ENCODE peak calls at places on chromosomes 4 and X, in four cellular contexts. Y is fibroblast of mammary gland, D is AG04450, K is choroid plexus epithelial cell. O is an unnamed sample.

GRCh38 chr4:140076307-140076706 is 77.7 kb downstream of the MAML3 start:
- DNase-seq in D (no peak), K (no peak), Y (no peak), O (no peak)

GRCh38 chrX:53357799-53358530 is 64.5 kb downstream of the SMC1A start:
- DNase-seq in Y (peak; percentile 49), D (peak; percentile 8), K (peak; percentile 72), O (peak; percentile 74)

GRCh38 chr4:28759064-28759463 is 1898.4 kb downstream of the STIM2 start:
- DNase-seq in Y (no peak), K (peak; percentile 2), D (no peak), O (no peak)

GRCh38 chrX:13734278-13735172 is at the start of the genes OFD1 and TRAPPC2:
- DNase-seq in Y (peak; percentile 95), K (peak; percentile 95), D (peak; percentile 87), O (peak; percentile 96)

GRCh38 chr4:158538176-158538575 is 16.5 kb downstream of the RXFP1 start:
- DNase-seq in D (no peak), Y (peak; percentile 56), K (peak; percentile 59), O (peak; percentile 79)

GRCh38 chr4:163137581-163137980 is 29.1 kb downstream of the NAF1 start:
- DNase-seq in K (peak; percentile 24), D (no peak), Y (no peak), O (no peak)

GRCh38 chr4:145829629-145830395 is 108.8 kb downstream of the ZNF827 start:
- DNase-seq in K (peak; percentile 53), Y (no peak), D (no peak), O (no peak)

GRCh38 chr4:126969360-126969759 is 663.4 kb upstream of the INTU start:
- DNase-seq in K (peak; percentile 79), D (no peak), Y (no peak), O (no peak)

GRCh38 chrX:101220881-101221280 is 1.3 kb downstream of the DRP2 start:
- DNase-seq in K (no peak), D (no peak), Y (no peak), O (no peak)

GRCh38 chr4:117481742-117482141 is 396.4 kb upstream of the TRAM1L1 start:
- DNase-seq in K (peak; percentile 65), D (peak; percentile 75), Y (no peak), O (no peak)

GRCh38 chr4:93834371-93835066 is 6.0 kb downstream of the ATOH1 start:
- DNase-seq in Y (no peak), D (no peak), K (no peak), O (no peak)

GRCh38 chr4:47075241-47075640 is 43.9 kb downstream of the GABRB1 start:
- DNase-seq in K (peak; percentile 45), Y (peak; percentile 32), D (no peak), O (peak; percentile 71)

GRCh38 chr4:159283697-159284492 is 181.0 kb downstream of the RAPGEF2 start:
- DNase-seq in K (peak; percentile 87), D (peak; percentile 59), Y (peak; percentile 73), O (peak; percentile 83)

GRCh38 chr4:177008071-177008835 is 215.5 kb upstream of the VEGFC start:
- DNase-seq in K (peak; percentile 57), Y (peak; percentile 91), D (no peak), O (peak; percentile 88)

GRCh38 chr4:21765810-21766407 is 182.7 kb downstream of the KCNIP4 start:
- DNase-seq in D (no peak), K (peak; percentile 78), Y (peak; percentile 57), O (peak; percentile 68)

GRCh38 chr4:87506974-87507701 is 22.0 kb downstream of the SPARCL1 start:
- DNase-seq in K (peak; percentile 81), D (peak; percentile 41), Y (peak; percentile 92), O (peak; percentile 91)

GRCh38 chr4:110091426-110091825 is 107.0 kb downstream of the ELOVL6 start:
- DNase-seq in K (peak; percentile 85), Y (peak; percentile 81), D (peak; percentile 36), O (peak; percentile 91)

GRCh38 chr4:176921256-176921655 is 128.5 kb upstream of the VEGFC start:
- DNase-seq in D (no peak), Y (no peak), K (no peak), O (no peak)

GRCh38 chr4:30863031-30863430 is 142.9 kb downstream of the PCDH7 start:
- DNase-seq in K (peak; percentile 40), Y (peak; percentile 63), D (no peak), O (peak; percentile 46)

GRCh38 chrX:11341274-11342256 is 48.4 kb downstream of the AMELX start:
- DNase-seq in D (no peak), K (peak; percentile 90), Y (peak; percentile 97), O (peak; percentile 91)

GRCh38 chr4:97998203-97998602 is 145.1 kb downstream of the STPG2 start:
- DNase-seq in D (no peak), Y (no peak), K (no peak), O (no peak)

GRCh38 chr4:6767725-6768538 is 14.6 kb upstream of the KIAA0232 start:
- DNase-seq in Y (no peak), D (no peak), K (no peak), O (no peak)

GRCh38 chr4:122873752-122874151 is 47.1 kb downstream of the FGF2 start:
- DNase-seq in Y (peak; percentile 87), D (peak; percentile 27), K (peak; percentile 54), O (peak; percentile 74)

GRCh38 chr4:121898150-121898549 is 27.9 kb upstream of the BBS7 start:
- DNase-seq in K (no peak), D (no peak), Y (no peak), O (no peak)

GRCh38 chr4:181475781-181476180 is 767.4 kb upstream of the TENM3 start:
- DNase-seq in K (peak; percentile 30), D (no peak), Y (peak; percentile 2), O (no peak)

GRCh38 chrX:43702660-43703059 is 46.6 kb downstream of the MAOA start:
- DNase-seq in D (no peak), Y (no peak), K (no peak), O (no peak)

GRCh38 chr4:10051536-10052135 is 30.3 kb upstream of the SLC2A9 start:
- DNase-seq in Y (no peak), K (no peak), D (no peak), O (no peak)

GRCh38 chr4:61443813-61444510 is 243.8 kb downstream of the ADGRL3 start:
- DNase-seq in K (peak; percentile 79), D (no peak), Y (peak; percentile 63), O (peak; percentile 90)

GRCh38 chr4:133385161-133385954 is 236.3 kb downstream of the PCDH10 start:
- DNase-seq in K (no peak), Y (no peak), D (no peak), O (no peak)

GRCh38 chrX:10414872-10415703 is 205.3 kb downstream of the MID1 start:
- DNase-seq in K (peak; percentile 46), Y (peak; percentile 73), D (no peak), O (no peak)

GRCh38 chrX:40105016-40105790 is 7.4 kb upstream of the BCOR start:
- DNase-seq in D (no peak), Y (no peak), K (peak; percentile 52), O (peak; percentile 35)

GRCh38 chr4:7206856-7207567 is 14.7 kb downstream of the SORCS2 start:
- DNase-seq in K (peak; percentile 88), Y (peak; percentile 85), D (peak; percentile 58), O (peak; percentile 81)

GRCh38 chr4:151175754-151176153 is 76.3 kb downstream of the RPS3A start:
- DNase-seq in D (no peak), K (no peak), Y (no peak), O (no peak)
- H3K4me3 ChIP-seq in D (no peak overlapping the region), K (no peak overlapping the region), Y (no peak overlapping the region), O (no peak overlapping the region)

DNA sequence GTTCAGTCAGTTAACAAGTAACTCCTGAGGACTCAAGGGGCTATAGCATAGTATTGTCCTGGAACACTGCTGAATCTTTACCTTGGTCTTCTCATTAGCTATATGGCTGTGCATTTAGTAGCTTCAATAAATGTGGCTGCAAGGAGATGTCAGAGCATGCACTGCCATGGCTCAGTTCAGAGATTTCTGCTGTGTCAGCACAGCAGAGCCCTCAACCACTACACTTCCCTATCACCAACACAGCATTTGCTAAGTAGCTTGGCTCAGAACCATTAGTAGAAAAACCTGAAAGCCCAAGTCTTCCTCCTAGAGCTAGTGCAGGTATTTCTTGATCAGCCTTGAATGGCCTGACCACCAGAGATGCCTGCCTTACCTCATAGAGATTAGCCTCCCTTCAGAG is 466.0 kb downstream of the IDS start:
- DNase-seq in Y (no peak), K (no peak), D (no peak), O (no peak)
- H3K4me3 ChIP-seq in Y (no peak overlapping the region), K (no peak overlapping the region), D (no peak overlapping the region), O (no peak overlapping the region)

GRCh38 chr4:153792893-153793227 is 4.0 kb upstream of the SFRP2 start:
- DNase-seq in D (no peak), Y (no peak), K (no peak), O (no peak)
- H3K4me3 ChIP-seq in D (no peak overlapping the region), Y (peak overlapping the region; percentile 31), K (no peak overlapping the region), O (no peak overlapping the region)

GRCh38 chr4:56611501-56611900 is 69.6 kb downstream of the HOPX start:
- DNase-seq in K (peak; percentile 49), D (no peak), Y (peak; percentile 33), O (no peak)
- H3K4me3 ChIP-seq in K (no peak overlapping the region), D (no peak overlapping the region), Y (no peak overlapping the region), O (no peak overlapping the region)

GRCh38 chrX:119238557-119238956 is 2.5 kb downstream of the PGRMC1 start:
- DNase-seq in K (peak; percentile 12), D (no peak), Y (peak; percentile 40), O (no peak)
- H3K4me3 ChIP-seq in K (peak overlapping the region; percentile 17), D (peak overlapping the region; percentile 74), Y (peak overlapping the region; percentile 75), O (no peak overlapping the region)

DNA sequence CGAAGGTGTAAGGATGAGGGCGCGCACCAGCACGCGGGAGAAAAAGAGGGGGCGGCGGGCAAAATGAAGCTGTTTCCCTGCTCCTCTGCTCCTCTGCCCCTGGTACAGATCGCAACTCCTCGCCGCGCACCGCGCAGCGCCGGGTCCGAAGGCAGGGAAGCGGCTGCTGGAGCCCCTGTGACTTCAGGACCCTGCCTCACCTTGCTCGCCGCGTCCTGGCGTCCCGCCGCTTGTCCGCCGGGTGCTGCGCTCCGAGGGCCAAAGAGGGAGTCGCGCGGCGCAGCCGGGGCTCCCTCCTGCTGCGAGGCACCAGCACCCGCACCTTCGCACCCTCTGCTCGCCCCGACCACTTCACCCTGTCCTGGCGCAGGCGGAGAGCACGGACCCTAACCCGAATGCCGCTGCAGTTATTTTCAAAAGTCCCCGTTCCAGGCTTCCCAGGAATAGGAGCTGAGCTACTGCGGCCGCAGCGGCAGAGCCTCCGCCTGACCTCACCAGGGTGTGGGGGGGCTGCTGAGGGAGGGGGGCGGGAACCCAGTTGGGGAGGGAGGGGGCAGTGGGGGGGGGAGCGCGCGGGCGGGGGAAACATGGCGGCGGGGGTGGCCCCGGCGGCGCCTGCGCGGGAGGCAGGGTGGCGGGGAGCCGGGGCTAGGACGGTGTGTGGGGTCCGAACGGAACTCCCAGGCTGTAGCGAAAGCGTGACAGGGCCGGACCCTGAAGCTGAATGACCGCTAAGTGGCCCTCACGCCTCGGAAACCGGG is at the start of gene KLHL13:
- DNase-seq in K (peak; percentile 4), Y (peak; percentile 26), D (no peak), O (peak; percentile 17)
- H3K4me3 ChIP-seq in K (peak within 1 kb of the TSS; percentile 52), Y (peak within 1 kb of the TSS; percentile 56), D (peak within 1 kb of the TSS; percentile 64), O (peak within 1 kb of the TSS; percentile 60)

GRCh38 chr4:187232201-187232600 is 508.5 kb upstream of the FAT1 start:
- DNase-seq in Y (no peak), D (no peak), K (no peak), O (no peak)
- H3K4me3 ChIP-seq in Y (no peak overlapping the region), D (no peak overlapping the region), K (no peak overlapping the region), O (no peak overlapping the region)

O was measured in cardiac fibroblast.